ENCODE peak calls at places on chromosome 20, in eight cellular contexts. M is dorsolateral prefrontal cortex, O is IMR-90, N is neuronal stem cell, V is psoas muscle, X is SJSA1, Q is endodermal cell, R is foreskin keratinocyte. D is an unnamed sample.

GRCh38 chr20:36644713-36645109 is 1.3 kb downstream of the SLA2 start:
- DNase-seq in N (no peak), X (no peak), R (no peak), O (no peak), M (no peak), Q (no peak), V (no peak), D (no peak)

GRCh38 chr20:59170406-59171349 is 7.1 kb downstream of the ZNF831 start:
- DNase-seq in V (no peak), X (no peak), R (peak; percentile 3), N (no peak), Q (peak; percentile 39), M (no peak), O (no peak), D (no peak)

GRCh38 chr20:5642155-5642981 is 107.8 kb upstream of the SHLD1 start:
- DNase-seq in R (no peak), N (no peak), O (no peak), V (no peak), Q (no peak), M (no peak), X (no peak), D (no peak)

GRCh38 chr20:4170621-4171537 is 155.5 kb upstream of the RNF24 start:
- DNase-seq in O (no peak), R (no peak), M (no peak), Q (no peak), V (no peak), X (no peak), N (no peak), D (no peak)

GRCh38 chr20:46400828-46401477 is 5.5 kb downstream of the ELMO2 start:
- DNase-seq in V (no peak), O (peak; percentile 46), Q (peak; percentile 57), R (peak; percentile 45), N (peak; percentile 21), X (no peak), M (no peak), D (peak; percentile 20)

GRCh38 chr20:43188861-43189613 is 669 bp downstream of the PTPRT start:
- DNase-seq in N (no peak), Q (peak; percentile 68), R (no peak), V (no peak), M (peak; percentile 56), X (no peak), O (no peak), D (peak; percentile 8)

GRCh38 chr20:47725248-47725973 is 59.9 kb downstream of the SULF2 start:
- DNase-seq in R (peak; percentile 66), O (peak; percentile 73), M (peak; percentile 68), Q (peak; percentile 94), N (peak; percentile 87), V (peak; percentile 50), X (peak; percentile 78), D (peak; percentile 84)

GRCh38 chr20:32067234-32067821 is 15.3 kb downstream of the HCK start:
- DNase-seq in M (no peak), R (peak; percentile 40), N (no peak), X (peak; percentile 75), O (peak; percentile 89), V (no peak), Q (no peak), D (no peak)

GRCh38 chr20:21175433-21175832 is 49.6 kb downstream of the KIZ start:
- DNase-seq in V (no peak), R (no peak), X (no peak), Q (no peak), N (no peak), O (no peak), M (no peak), D (no peak)

GRCh38 chr20:1336699-1337387 is 7.9 kb upstream of the SDCBP2 start:
- DNase-seq in R (no peak), X (no peak), V (peak; percentile 77), M (no peak), Q (peak; percentile 45), O (no peak), N (no peak), D (no peak)

GRCh38 chr20:44742304-44743079 is 3.2 kb upstream of the KCNK15 start:
- DNase-seq in R (no peak), N (no peak), V (no peak), X (no peak), O (no peak), Q (no peak), M (no peak), D (peak; percentile 89)

GRCh38 chr20:51469578-51470520 is 72.7 kb downstream of the NFATC2 start:
- DNase-seq in V (no peak), X (no peak), R (no peak), N (no peak), M (no peak), Q (no peak), O (no peak), D (no peak)

DNA sequence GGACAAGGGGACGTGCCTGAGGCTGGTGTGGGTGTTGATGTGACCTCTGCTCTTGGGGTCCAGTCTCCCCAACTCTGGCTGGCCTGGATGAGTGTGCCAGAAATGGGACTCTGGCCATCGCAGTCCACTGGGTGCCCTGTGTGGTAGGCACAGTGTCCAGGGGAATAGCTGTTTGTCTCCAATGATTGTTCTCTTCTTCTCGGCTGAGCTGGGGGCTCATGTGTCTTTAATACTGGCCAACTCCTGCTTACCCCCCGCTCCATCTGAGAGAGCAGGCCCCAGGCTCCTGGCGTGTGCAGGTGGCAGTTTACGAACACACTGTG is 45.0 kb downstream of the RBM38 start:
- DNase-seq in V (no peak), O (no peak), X (no peak), R (no peak), N (no peak), M (no peak), Q (no peak), D (no peak)
- H3K27ac ChIP-seq in V (peak overlapping the region; percentile 85), O (no peak overlapping the region), X (no peak overlapping the region), R (no peak overlapping the region), N (no peak overlapping the region), M (no peak overlapping the region), Q (no peak overlapping the region), D (no peak overlapping the region)

DNA sequence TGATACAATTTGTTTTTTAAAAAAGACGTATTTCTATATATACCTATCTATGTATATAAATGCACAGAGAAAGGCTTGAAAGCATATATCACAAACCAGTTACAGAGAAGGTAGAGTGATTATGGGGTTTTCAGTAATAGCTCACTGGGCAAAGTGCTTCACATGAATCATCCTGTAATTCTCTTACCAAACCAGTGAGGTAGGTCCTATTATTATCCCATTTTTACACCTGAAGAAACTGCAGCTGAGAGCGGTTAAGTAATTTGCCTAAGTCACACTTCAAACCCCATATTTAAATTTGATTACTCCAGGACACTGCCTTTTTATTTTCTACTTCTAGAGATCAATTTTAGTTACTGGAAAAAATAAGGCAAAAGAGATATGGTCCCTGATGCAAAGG is 4.4 kb downstream of the GSS start:
- DNase-seq in V (no peak), O (no peak), M (no peak), Q (no peak), N (no peak), R (peak; percentile 55), X (no peak), D (no peak)
- H3K27ac ChIP-seq in V (peak overlapping the region; percentile 96), O (no peak overlapping the region), M (no peak overlapping the region), Q (no peak overlapping the region), N (no peak overlapping the region), R (no peak overlapping the region), X (no peak overlapping the region), D (no peak overlapping the region)

GRCh38 chr20:50368386-50368785 is 141.8 kb upstream of the PTPN1 start:
- DNase-seq in X (no peak), Q (no peak), N (no peak), M (no peak), R (no peak), O (no peak), V (no peak), D (no peak)

GRCh38 chr20:50367739-50368375 is 142.3 kb upstream of the PTPN1 start:
- DNase-seq in Q (no peak), X (no peak), V (no peak), N (no peak), M (no peak), O (no peak), R (no peak), D (no peak)

GRCh38 chr20:50370036-50370566 is 140.1 kb upstream of the PTPN1 start:
- DNase-seq in N (no peak), R (no peak), M (no peak), Q (no peak), X (no peak), V (no peak), O (no peak), D (no peak)

GRCh38 chr20:50368813-50369224 is 141.4 kb upstream of the PTPN1 start:
- DNase-seq in Q (no peak), X (no peak), O (peak; percentile 63), N (no peak), R (no peak), V (no peak), M (no peak), D (no peak)

GRCh38 chr20:50369225-50370035 is 140.8 kb upstream of the PTPN1 start:
- DNase-seq in O (no peak), R (no peak), Q (no peak), V (no peak), N (no peak), M (no peak), X (no peak), D (no peak)
- H3K27ac ChIP-seq in O (no peak overlapping the region), R (no peak overlapping the region), Q (no peak overlapping the region), V (no peak overlapping the region), N (no peak overlapping the region), M (no peak overlapping the region), X (no peak overlapping the region), D (no peak overlapping the region)

DNA sequence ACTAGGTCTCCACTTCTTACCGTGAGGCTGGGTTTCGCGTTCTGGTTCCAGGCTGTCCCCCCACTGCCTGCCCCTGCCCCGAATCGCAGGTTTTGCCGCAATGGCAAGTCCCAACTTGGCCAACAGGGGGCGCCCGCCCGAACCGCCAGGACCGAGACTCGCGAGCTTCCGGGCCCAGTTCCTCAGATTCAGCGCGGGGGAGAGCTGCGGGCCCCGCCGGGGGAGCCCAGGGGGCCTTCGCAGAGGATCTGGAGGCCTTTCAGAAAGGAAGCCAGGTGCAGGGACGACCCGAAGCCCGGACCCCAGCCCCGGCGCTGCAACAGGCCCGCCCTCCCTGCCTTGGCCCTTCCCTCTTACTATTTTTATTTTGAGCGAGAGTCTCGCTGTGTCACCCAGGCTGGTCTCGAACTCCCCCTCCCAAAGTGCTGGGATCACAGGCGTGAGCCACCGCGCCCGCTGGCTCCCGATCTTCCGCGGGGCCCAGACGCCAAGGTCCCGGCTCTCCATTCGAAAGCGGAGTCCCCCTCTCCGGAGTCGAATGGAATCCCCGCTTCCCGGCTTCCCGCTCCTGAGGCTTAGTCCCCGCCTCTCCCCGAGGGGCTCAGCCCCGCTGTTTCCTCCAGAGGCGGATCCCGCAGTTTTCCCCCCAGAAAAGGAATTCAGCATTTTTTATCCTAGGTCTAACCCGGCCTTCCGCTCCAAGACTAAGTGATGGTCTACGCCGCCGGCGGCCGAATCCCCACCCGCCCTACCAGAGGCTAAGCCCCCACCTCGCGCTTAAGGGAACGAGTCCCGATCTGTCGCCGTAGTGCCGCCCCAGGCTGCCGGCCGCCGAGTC is 11.7 kb upstream of the TMC2 start:
- DNase-seq in O (peak; percentile 66), M (peak; percentile 94), V (peak; percentile 85), Q (peak; percentile 97), X (peak; percentile 86), R (peak; percentile 40), N (peak; percentile 81), D (peak; percentile 91)
- H3K27ac ChIP-seq in O (peak overlapping the region; percentile 92), M (peak overlapping the region; percentile 89), V (peak overlapping the region; percentile 67), Q (no peak overlapping the region), X (peak overlapping the region; percentile 82), R (peak overlapping the region; percentile 55), N (no peak overlapping the region), D (peak overlapping the region; percentile 82)

GRCh38 chr20:24469116-24470030 is at the start of gene SYNDIG1:
- DNase-seq in O (no peak), R (no peak), Q (peak; percentile 90), M (peak; percentile 84), X (no peak), V (no peak), N (peak; percentile 57), D (peak; percentile 79)
- H3K27ac ChIP-seq in O (no peak within 1 kb of the TSS), R (no peak within 1 kb of the TSS), Q (no peak within 1 kb of the TSS), M (peak within 1 kb of the TSS; percentile 96), X (no peak within 1 kb of the TSS), V (no peak within 1 kb of the TSS), N (no peak within 1 kb of the TSS), D (peak within 1 kb of the TSS; percentile 82)

D was measured in WERI-Rb-1.